ENCODE peak calls at places on chromosomes 4 and X, in eight cellular contexts. One of them, this sample, is unnamed. For H3K4me1, the result is how much of the 10 kb centered on the place peaks cover.

GRCh38 chr4:154781126-154781982 is at the start of gene RBM46:
- DNase-seq in body of pancreas: no peak
- DNase-seq in heart left ventricle: no peak
- DNase-seq in HCT116: no peak
- DNase-seq in spleen: peak
- DNase-seq in tibial nerve: no peak
- DNase-seq in adrenal gland: no peak
- DNase-seq in ovary: no peak
- DNase-seq in this sample: no peak

GRCh38 chr4:109079731-109080130 is 222.7 kb downstream of the COL25A1 start:
- DNase-seq in body of pancreas: no peak
- DNase-seq in heart left ventricle: no peak
- DNase-seq in HCT116: no peak
- DNase-seq in spleen: no peak
- DNase-seq in tibial nerve: no peak
- DNase-seq in adrenal gland: no peak
- DNase-seq in ovary: no peak
- DNase-seq in this sample: no peak

GRCh38 chr4:145278341-145279121 is 98.1 kb upstream of the OTUD4 start:
- DNase-seq in body of pancreas: no peak
- DNase-seq in heart left ventricle: no peak
- DNase-seq in HCT116: no peak
- DNase-seq in spleen: no peak
- DNase-seq in tibial nerve: no peak
- DNase-seq in adrenal gland: no peak
- DNase-seq in ovary: no peak
- DNase-seq in this sample: no peak

GRCh38 chr4:21136231-21136630 is 436.0 kb downstream of the PACRGL start:
- DNase-seq in body of pancreas: no peak
- DNase-seq in heart left ventricle: no peak
- DNase-seq in HCT116: no peak
- DNase-seq in spleen: no peak
- DNase-seq in tibial nerve: no peak
- DNase-seq in adrenal gland: no peak
- DNase-seq in ovary: no peak
- DNase-seq in this sample: no peak

GRCh38 chr4:168812806-168813205 is 197.2 kb downstream of the CBR4 start:
- DNase-seq in body of pancreas: no peak
- DNase-seq in heart left ventricle: no peak
- DNase-seq in HCT116: no peak
- DNase-seq in spleen: no peak
- DNase-seq in tibial nerve: no peak
- DNase-seq in adrenal gland: no peak
- DNase-seq in ovary: no peak
- DNase-seq in this sample: no peak

GRCh38 chr4:45668086-45668485 is 455.8 kb downstream of the GABRG1 start:
- DNase-seq in body of pancreas: no peak
- DNase-seq in heart left ventricle: no peak
- DNase-seq in HCT116: no peak
- DNase-seq in spleen: no peak
- DNase-seq in tibial nerve: no peak
- DNase-seq in adrenal gland: no peak
- DNase-seq in ovary: no peak
- DNase-seq in this sample: no peak

GRCh38 chr4:10098770-10099139 is 17.8 kb downstream of the WDR1 start:
- DNase-seq in body of pancreas: no peak
- DNase-seq in heart left ventricle: no peak
- DNase-seq in HCT116: peak
- DNase-seq in spleen: no peak
- DNase-seq in tibial nerve: no peak
- DNase-seq in adrenal gland: peak
- DNase-seq in ovary: no peak
- DNase-seq in this sample: no peak

GRCh38 chr4:95572304-95572991 is 23.7 kb upstream of the UNC5C start:
- DNase-seq in body of pancreas: peak
- DNase-seq in heart left ventricle: peak
- DNase-seq in HCT116: no peak
- DNase-seq in spleen: no peak
- DNase-seq in tibial nerve: peak
- DNase-seq in adrenal gland: no peak
- DNase-seq in ovary: no peak
- DNase-seq in this sample: no peak

GRCh38 chrX:66163447-66163846 is 600 bp upstream of the HEPH start:
- DNase-seq in body of pancreas: no peak
- DNase-seq in heart left ventricle: no peak
- DNase-seq in HCT116: no peak
- DNase-seq in spleen: no peak
- DNase-seq in tibial nerve: no peak
- DNase-seq in adrenal gland: no peak
- DNase-seq in ovary: no peak
- DNase-seq in this sample: no peak

GRCh38 chrX:112968351-112969133 is 127.9 kb upstream of the AMOT start:
- DNase-seq in body of pancreas: no peak
- DNase-seq in heart left ventricle: no peak
- DNase-seq in HCT116: no peak
- DNase-seq in spleen: no peak
- DNase-seq in tibial nerve: no peak
- DNase-seq in adrenal gland: no peak
- DNase-seq in ovary: no peak
- DNase-seq in this sample: no peak

GRCh38 chr4:178612725-178613124 is 1170.5 kb upstream of the AGA start:
- DNase-seq in body of pancreas: no peak
- DNase-seq in heart left ventricle: no peak
- DNase-seq in HCT116: no peak
- DNase-seq in spleen: no peak
- DNase-seq in tibial nerve: no peak
- DNase-seq in adrenal gland: no peak
- DNase-seq in ovary: no peak
- DNase-seq in this sample: no peak

GRCh38 chr4:22686156-22686555 is 6.6 kb upstream of the GBA3 start:
- DNase-seq in body of pancreas: no peak
- DNase-seq in heart left ventricle: no peak
- DNase-seq in HCT116: no peak
- DNase-seq in spleen: no peak
- DNase-seq in tibial nerve: no peak
- DNase-seq in adrenal gland: no peak
- DNase-seq in ovary: no peak
- DNase-seq in this sample: no peak

GRCh38 chr4:55075376-55075775 is 50.0 kb downstream of the KDR start:
- DNase-seq in body of pancreas: no peak
- DNase-seq in heart left ventricle: no peak
- DNase-seq in HCT116: no peak
- DNase-seq in spleen: no peak
- DNase-seq in tibial nerve: no peak
- DNase-seq in adrenal gland: no peak
- DNase-seq in ovary: no peak
- DNase-seq in this sample: no peak

GRCh38 chr4:139851639-139852038 is 186.0 kb downstream of the MGST2 start:
- DNase-seq in body of pancreas: no peak
- DNase-seq in heart left ventricle: no peak
- DNase-seq in HCT116: no peak
- DNase-seq in spleen: no peak
- DNase-seq in tibial nerve: no peak
- DNase-seq in adrenal gland: no peak
- DNase-seq in ovary: no peak
- DNase-seq in this sample: no peak

GRCh38 chrX:16843208-16843909 is 26.8 kb downstream of the RBBP7 start:
- DNase-seq in body of pancreas: no peak
- DNase-seq in heart left ventricle: no peak
- DNase-seq in HCT116: no peak
- DNase-seq in spleen: no peak
- DNase-seq in tibial nerve: no peak
- DNase-seq in adrenal gland: no peak
- DNase-seq in ovary: no peak
- DNase-seq in this sample: no peak

GRCh38 chrX:16839852-16840460 is 30.2 kb downstream of the RBBP7 start:
- DNase-seq in body of pancreas: no peak
- DNase-seq in heart left ventricle: no peak
- DNase-seq in HCT116: no peak
- DNase-seq in spleen: no peak
- DNase-seq in tibial nerve: no peak
- DNase-seq in adrenal gland: no peak
- DNase-seq in ovary: no peak
- DNase-seq in this sample: no peak

GRCh38 chrX:16842684-16843083 is 27.5 kb downstream of the RBBP7 start:
- DNase-seq in body of pancreas: no peak
- DNase-seq in heart left ventricle: no peak
- DNase-seq in HCT116: no peak
- DNase-seq in spleen: no peak
- DNase-seq in tibial nerve: no peak
- DNase-seq in adrenal gland: no peak
- DNase-seq in ovary: no peak
- DNase-seq in this sample: no peak

GRCh38 chrX:16848541-16848940 is 21.6 kb downstream of the RBBP7 start:
- DNase-seq in body of pancreas: no peak
- DNase-seq in heart left ventricle: no peak
- DNase-seq in HCT116: no peak
- DNase-seq in spleen: no peak
- DNase-seq in tibial nerve: no peak
- DNase-seq in adrenal gland: no peak
- DNase-seq in ovary: no peak
- DNase-seq in this sample: no peak

DNA sequence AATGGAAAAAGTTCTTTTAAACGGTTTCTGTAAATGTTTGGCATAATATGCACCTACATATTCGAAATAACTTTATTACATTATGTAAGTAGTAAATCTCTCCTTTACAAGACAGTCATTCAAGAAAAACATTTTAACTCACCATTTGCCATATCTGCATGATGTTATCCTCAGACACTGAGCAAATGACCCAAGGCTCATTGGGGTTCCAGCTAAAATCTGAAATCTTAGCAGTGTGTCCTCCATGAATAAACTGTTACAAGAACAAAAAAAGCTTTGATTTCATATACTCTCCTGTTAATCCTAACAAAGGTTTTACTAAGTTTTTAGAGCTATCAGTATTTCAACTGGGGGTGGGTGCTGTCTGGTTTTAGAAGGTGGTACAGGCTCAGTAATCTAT is 24.5 kb downstream of the RBBP7 start:
- DNase-seq in body of pancreas: no peak
- DNase-seq in heart left ventricle: no peak
- DNase-seq in HCT116: no peak
- DNase-seq in spleen: no peak
- DNase-seq in tibial nerve: no peak
- DNase-seq in adrenal gland: no peak
- DNase-seq in ovary: no peak
- DNase-seq in this sample: no peak
- H3K4me1 ChIP-seq in body of pancreas: under half
- H3K4me1 ChIP-seq in heart left ventricle: under half
- H3K4me1 ChIP-seq in HCT116: under half
- H3K4me1 ChIP-seq in spleen: under half
- H3K4me1 ChIP-seq in tibial nerve: under half
- H3K4me1 ChIP-seq in adrenal gland: under half
- H3K4me1 ChIP-seq in ovary: under half
- H3K4me1 ChIP-seq in this sample: under half

DNA sequence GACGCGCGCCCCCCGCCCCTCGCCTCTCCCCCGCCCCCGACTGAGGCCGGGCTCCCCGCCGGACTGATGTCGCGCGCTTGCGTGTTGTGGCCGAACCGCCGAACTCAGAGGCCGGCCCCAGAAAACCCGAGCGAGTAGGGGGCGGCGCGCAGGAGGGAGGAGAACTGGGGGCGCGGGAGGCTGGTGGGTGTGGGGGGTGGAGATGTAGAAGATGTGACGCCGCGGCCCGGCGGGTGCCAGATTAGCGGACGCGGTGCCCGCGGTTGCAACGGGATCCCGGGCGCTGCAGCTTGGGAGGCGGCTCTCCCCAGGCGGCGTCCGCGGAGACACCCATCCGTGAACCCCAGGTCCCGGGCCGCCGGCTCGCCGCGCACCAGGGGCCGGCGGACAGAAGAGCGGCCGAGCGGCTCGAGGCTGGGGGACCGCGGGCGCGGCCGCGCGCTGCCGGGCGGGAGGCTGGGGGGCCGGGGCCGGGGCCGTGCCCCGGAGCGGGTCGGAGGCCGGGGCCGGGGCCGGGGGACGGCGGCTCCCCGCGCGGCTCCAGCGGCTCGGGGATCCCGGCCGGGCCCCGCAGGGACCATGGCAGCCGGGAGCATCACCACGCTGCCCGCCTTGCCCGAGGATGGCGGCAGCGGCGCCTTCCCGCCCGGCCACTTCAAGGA is at the start of gene FGF2:
- DNase-seq in body of pancreas: peak
- DNase-seq in heart left ventricle: peak
- DNase-seq in HCT116: no peak
- DNase-seq in spleen: peak
- DNase-seq in tibial nerve: peak
- DNase-seq in adrenal gland: peak
- DNase-seq in ovary: peak
- DNase-seq in this sample: peak
- TF ChIP-seq POLR2A in body of pancreas: no peak
- TF ChIP-seq POLR2A in heart left ventricle: no peak
- TF ChIP-seq POLR2A in HCT116: no peak
- TF ChIP-seq POLR2A in spleen: no peak
- TF ChIP-seq POLR2A in tibial nerve: peak
- TF ChIP-seq POLR2A in adrenal gland: no peak
- TF ChIP-seq POLR2A in ovary: peak
- TF ChIP-seq POLR2A in this sample: no peak

GRCh38 chrX:10110984-10111363 is 45.8 kb upstream of the CLCN4 start:
- DNase-seq in body of pancreas: no peak
- DNase-seq in heart left ventricle: no peak
- DNase-seq in HCT116: no peak
- DNase-seq in spleen: no peak
- DNase-seq in tibial nerve: no peak
- DNase-seq in adrenal gland: no peak
- DNase-seq in ovary: no peak
- DNase-seq in this sample: no peak

GRCh38 chrX:10108288-10108687 is 48.5 kb upstream of the CLCN4 start:
- DNase-seq in body of pancreas: no peak
- DNase-seq in heart left ventricle: no peak
- DNase-seq in HCT116: no peak
- DNase-seq in spleen: no peak
- DNase-seq in tibial nerve: no peak
- DNase-seq in adrenal gland: no peak
- DNase-seq in ovary: no peak
- DNase-seq in this sample: no peak

GRCh38 chrX:10110316-10110932 is 46.4 kb upstream of the CLCN4 start:
- DNase-seq in body of pancreas: no peak
- DNase-seq in heart left ventricle: no peak
- DNase-seq in HCT116: no peak
- DNase-seq in spleen: no peak
- DNase-seq in tibial nerve: no peak
- DNase-seq in adrenal gland: no peak
- DNase-seq in ovary: no peak
- DNase-seq in this sample: no peak

GRCh38 chrX:10111364-10112148 is 45.2 kb upstream of the CLCN4 start:
- DNase-seq in body of pancreas: no peak
- DNase-seq in heart left ventricle: no peak
- DNase-seq in HCT116: no peak
- DNase-seq in spleen: peak
- DNase-seq in tibial nerve: no peak
- DNase-seq in adrenal gland: no peak
- DNase-seq in ovary: peak
- DNase-seq in this sample: no peak

GRCh38 chrX:10109695-10110094 is 47.1 kb upstream of the CLCN4 start:
- DNase-seq in body of pancreas: no peak
- DNase-seq in heart left ventricle: peak
- DNase-seq in HCT116: no peak
- DNase-seq in spleen: peak
- DNase-seq in tibial nerve: no peak
- DNase-seq in adrenal gland: no peak
- DNase-seq in ovary: peak
- DNase-seq in this sample: no peak
- H3K4me1 ChIP-seq in body of pancreas: under half
- H3K4me1 ChIP-seq in heart left ventricle: under half
- H3K4me1 ChIP-seq in HCT116: under half
- H3K4me1 ChIP-seq in spleen: half or more
- H3K4me1 ChIP-seq in tibial nerve: under half
- H3K4me1 ChIP-seq in adrenal gland: under half
- H3K4me1 ChIP-seq in ovary: under half
- H3K4me1 ChIP-seq in this sample: under half

GRCh38 chrX:63560601-63561218 is 209.6 kb upstream of the SPIN4 start:
- DNase-seq in body of pancreas: peak
- DNase-seq in heart left ventricle: peak
- DNase-seq in HCT116: peak
- DNase-seq in spleen: peak
- DNase-seq in tibial nerve: peak
- DNase-seq in adrenal gland: peak
- DNase-seq in ovary: peak
- DNase-seq in this sample: peak
- TF ChIP-seq POLR2A in body of pancreas: peak
- TF ChIP-seq POLR2A in heart left ventricle: no peak
- TF ChIP-seq POLR2A in HCT116: peak
- TF ChIP-seq POLR2A in spleen: no peak
- TF ChIP-seq POLR2A in tibial nerve: no peak
- TF ChIP-seq POLR2A in adrenal gland: peak
- TF ChIP-seq POLR2A in ovary: no peak
- TF ChIP-seq POLR2A in this sample: peak